ENCODE peak calls at places on chromosomes 5 and 9, in seven cellular contexts. M, E, C, S, Q, K and B are unnamed samples.

GRCh38 chr5:40801771-40802562 is 3.8 kb upstream of the PRKAA1 start:
- DNase-seq in Q (no peak), M (no peak), E (no peak), C (no peak), K (no peak), S (no peak), B (no peak)

GRCh38 chr9:134560654-134561053 is 80.9 kb upstream of the COL5A1 start:
- DNase-seq in C (no peak), K (peak; percentile 12), Q (no peak), E (no peak), M (no peak), S (no peak), B (no peak)

GRCh38 chr9:94903961-94904421 is 177.5 kb downstream of the AOPEP start:
- DNase-seq in E (no peak), M (no peak), C (no peak), Q (no peak), K (no peak), S (no peak), B (no peak)

GRCh38 chr9:111803924-111804323 is 9.2 kb upstream of the SHOC1 start:
- DNase-seq in K (no peak), S (no peak), E (no peak), Q (no peak), M (no peak), C (no peak), B (no peak)

GRCh38 chr9:86721843-86722705 is 225.2 kb downstream of the GAS1 start:
- DNase-seq in M (peak; percentile 80), C (no peak), E (no peak), K (no peak), Q (peak; percentile 72), S (no peak), B (peak; percentile 81)

GRCh38 chr9:18002718-18003438 is 424.0 kb downstream of the SH3GL2 start:
- DNase-seq in K (peak; percentile 78), C (no peak), E (no peak), S (no peak), M (no peak), Q (no peak), B (no peak)

GRCh38 chr5:9196403-9197224 is 349.3 kb downstream of the SEMA5A start:
- DNase-seq in K (no peak), M (peak; percentile 88), E (no peak), C (no peak), S (no peak), Q (peak; percentile 71), B (peak; percentile 26)

GRCh38 chr5:163445345-163445744 is 8.0 kb downstream of the CCNG1 start:
- DNase-seq in S (no peak), C (no peak), Q (no peak), K (no peak), M (no peak), E (no peak), B (no peak)

GRCh38 chr9:78539904-78540303 is 243.0 kb downstream of the PSAT1 start:
- DNase-seq in E (no peak), S (no peak), Q (peak; percentile 61), M (peak; percentile 73), K (peak; percentile 72), C (peak; percentile 2), B (no peak)

GRCh38 chr9:135815433-135816178 is 91.7 kb downstream of the CAMSAP1 start:
- DNase-seq in C (no peak), Q (no peak), E (no peak), M (peak; percentile 34), S (no peak), K (no peak), B (no peak)

GRCh38 chr5:73122875-73123810 is 2.8 kb downstream of the TMEM171 start:
- DNase-seq in Q (peak; percentile 68), C (no peak), E (no peak), M (peak; percentile 79), S (no peak), K (no peak), B (peak; percentile 34)

GRCh38 chr5:31226651-31227050 is 33.2 kb downstream of the CDH6 start:
- DNase-seq in M (no peak), K (no peak), S (no peak), Q (no peak), E (no peak), C (no peak), B (no peak)

GRCh38 chr9:92992549-92992948 is 45.2 kb downstream of the FGD3 start:
- DNase-seq in C (no peak), K (peak; percentile 30), E (no peak), M (peak; percentile 56), Q (no peak), S (peak; percentile 70), B (no peak)